ENCODE peak calls at places on chromosomes 12 and 14, in eight cellular contexts. L is NCI-H774, E is AG08396, Z is thoracic aorta, G is anterior cingulate cortex, U is T-helper 1 cell, K is EL, S is RWPE1. T is an unnamed sample.

GRCh38 chr14:67428501-67429031 is 16.6 kb upstream of the PLEK2 start:
- DNase-seq in E (peak), L (no peak), S (no peak), G (no peak), Z (no peak), K (peak), U (no peak), T (no peak)

GRCh38 chr12:119712721-119713120 is 44.8 kb downstream of the PRKAB1 start:
- DNase-seq in S (no peak), G (no peak), Z (no peak), K (no peak), U (no peak), E (no peak), L (no peak), T (no peak)

GRCh38 chr12:49028666-49029275 is 10.2 kb upstream of the PRKAG1 start:
- DNase-seq in S (no peak), E (no peak), U (no peak), Z (no peak), L (no peak), K (no peak), G (no peak), T (no peak)

GRCh38 chr14:71478542-71478941 is 453.7 kb upstream of the RGS6 start:
- DNase-seq in U (no peak), Z (no peak), L (no peak), G (no peak), E (no peak), S (no peak), K (peak), T (no peak)

GRCh38 chr14:103551338-103551762 is 11.1 kb downstream of the BAG5 start:
- DNase-seq in Z (no peak), U (no peak), K (no peak), L (no peak), E (no peak), G (peak), S (no peak), T (no peak)

GRCh38 chr12:110913119-110914056 is 7.0 kb downstream of the MYL2 start:
- DNase-seq in E (no peak), U (no peak), L (no peak), G (no peak), Z (no peak), K (no peak), S (no peak), T (no peak)

GRCh38 chr14:37889087-37889486 is 293.7 kb downstream of the TTC6 start:
- DNase-seq in L (no peak), Z (no peak), E (no peak), K (no peak), G (no peak), S (no peak), U (no peak), T (no peak)

GRCh38 chr12:24838531-24838950 is 110.4 kb downstream of the BCAT1 start:
- DNase-seq in U (no peak), S (no peak), Z (no peak), L (no peak), E (peak), G (no peak), K (peak), T (peak)

GRCh38 chr14:49549881-49550280 is 36.3 kb downstream of the RPS29 start:
- DNase-seq in U (no peak), L (no peak), E (peak), K (peak), Z (no peak), S (no peak), G (no peak), T (no peak)

GRCh38 chr14:53106768-53107167 is 46.4 kb downstream of the DDHD1 start:
- DNase-seq in G (no peak), E (no peak), K (no peak), U (no peak), S (no peak), L (no peak), Z (no peak), T (no peak)

GRCh38 chr12:120417917-120418316 is 20.0 kb upstream of the COX6A1 start:
- DNase-seq in L (no peak), K (no peak), U (no peak), Z (no peak), G (no peak), E (no peak), S (no peak), T (no peak)

GRCh38 chr12:95970905-95971304 is 25.2 kb downstream of the HAL start:
- DNase-seq in K (peak), L (no peak), E (no peak), G (no peak), U (no peak), S (peak), Z (no peak), T (no peak)

GRCh38 chr12:5453471-5453870 is 21.6 kb downstream of the NTF3 start:
- DNase-seq in S (no peak), E (no peak), L (no peak), Z (no peak), K (no peak), G (no peak), U (no peak), T (no peak)

GRCh38 chr12:47244730-47245285 is 165.0 kb upstream of the AMIGO2 start:
- DNase-seq in Z (no peak), U (no peak), S (no peak), E (no peak), K (no peak), L (no peak), G (no peak), T (no peak)

GRCh38 chr14:38758661-38759060 is 344.4 kb downstream of the SEC23A start:
- DNase-seq in G (no peak), Z (no peak), E (no peak), K (no peak), U (no peak), L (no peak), S (no peak), T (no peak)

GRCh38 chr12:38775457-38775856 is 129.9 kb downstream of the CPNE8 start:
- DNase-seq in K (no peak), S (no peak), Z (no peak), L (no peak), E (no peak), G (no peak), U (no peak), T (no peak)